ENCODE peak calls at places on chromosomes 13 and 19, in ten cellular contexts. V is foreskin fibroblast, M is tibial nerve, O is cardiac muscle cell, B is progenitor cell of endocrine pancreas, Q is heart right ventricle, Z is Calu3, A is GM12865, E is mesothelial cell of epicardium, K is nephron progenitor cell. G is an unnamed sample.

GRCh38 chr19:3723883-3724282 is 15.7 kb downstream of the TJP3 start:
- DNase-seq in Z (no peak), M (no peak), E (no peak), A (no peak), Q (no peak), V (no peak), O (no peak), B (no peak), K (no peak), G (no peak)

GRCh38 chr19:40255619-40256166 is 29.2 kb upstream of the CCNP start:
- DNase-seq in Z (no peak), V (no peak), M (no peak), A (no peak), B (no peak), Q (no peak), K (no peak), E (no peak), O (no peak), G (no peak)

GRCh38 chr13:99467764-99468163 is 33.5 kb upstream of the TM9SF2 start:
- DNase-seq in O (peak; percentile 62), K (no peak), E (no peak), B (no peak), Q (no peak), A (no peak), Z (peak; percentile 2), V (peak; percentile 84), M (no peak), G (no peak)

GRCh38 chr13:44299142-44299541 is 74.5 kb upstream of the SERP2 start:
- DNase-seq in E (no peak), B (no peak), O (no peak), M (no peak), Z (no peak), A (no peak), V (peak; percentile 47), K (no peak), Q (no peak), G (no peak)

GRCh38 chr19:12828494-12828893 is 5.9 kb downstream of the RTBDN start:
- DNase-seq in M (no peak), B (no peak), K (peak; percentile 69), A (peak; percentile 40), E (no peak), O (peak; percentile 73), Q (no peak), Z (peak; percentile 35), V (peak; percentile 56), G (no peak)

GRCh38 chr19:38375098-38375493 is 725 bp downstream of the PSMD8 start:
- DNase-seq in A (no peak), Z (no peak), E (no peak), B (no peak), V (no peak), M (no peak), O (no peak), K (no peak), Q (no peak), G (no peak)

GRCh38 chr13:44818428-44818827 is 170.8 kb downstream of the NUFIP1 start:
- DNase-seq in V (peak; percentile 39), E (no peak), A (peak; percentile 21), O (peak; percentile 54), M (no peak), Q (no peak), Z (no peak), K (no peak), B (no peak), G (no peak)

GRCh38 chr13:78601886-78602560 is 1.3 kb downstream of the POU4F1 start:
- DNase-seq in A (no peak), K (no peak), O (no peak), E (no peak), V (peak; percentile 11), B (no peak), M (no peak), Z (no peak), Q (no peak), G (no peak)

GRCh38 chr19:1218751-1219567 is 13.4 kb downstream of the STK11 start:
- DNase-seq in Q (no peak), M (no peak), V (no peak), O (no peak), B (no peak), K (no peak), Z (no peak), A (no peak), E (no peak), G (no peak)

GRCh38 chr13:25686831-25687495 is 315.2 kb downstream of the ATP8A2 start:
- DNase-seq in B (no peak), K (no peak), A (no peak), E (no peak), Z (no peak), Q (no peak), V (no peak), M (no peak), O (no peak), G (peak; percentile 46)

GRCh38 chr13:81171065-81171647 is 830.2 kb upstream of the SPRY2 start:
- DNase-seq in O (peak; percentile 32), E (no peak), M (no peak), A (peak; percentile 4), Q (no peak), V (peak; percentile 13), K (no peak), B (no peak), Z (no peak), G (no peak)

GRCh38 chr13:41053384-41053826 is 7.9 kb upstream of the WBP4 start:
- DNase-seq in K (no peak), A (peak; percentile 73), E (no peak), Z (no peak), O (peak; percentile 59), B (no peak), V (peak; percentile 59), Q (no peak), M (no peak), G (no peak)

GRCh38 chr19:11694533-11695439 is 44.0 kb downstream of the ZNF823 start:
- DNase-seq in V (peak; percentile 97), O (peak; percentile 94), M (peak; percentile 91), K (peak; percentile 99), B (peak; percentile 91), Z (peak; percentile 93), Q (peak; percentile 96), A (peak; percentile 85), E (peak; percentile 98), G (peak; percentile 97)

GRCh38 chr19:44313231-44313630 is 8.4 kb upstream of the ZNF235 start:
- DNase-seq in A (no peak), B (no peak), V (no peak), M (no peak), K (no peak), E (no peak), Z (no peak), Q (no peak), O (no peak), G (no peak)

GRCh38 chr19:29806098-29806866 is 5.5 kb upstream of the CCNE1 start:
- DNase-seq in Q (peak; percentile 57), Z (no peak), B (no peak), M (no peak), O (peak; percentile 82), E (no peak), V (peak; percentile 18), K (no peak), A (peak; percentile 25), G (no peak)

GRCh38 chr13:110716235-110716505 is 2.7 kb downstream of the ING1 start:
- DNase-seq in B (no peak), O (peak; percentile 30), K (no peak), E (no peak), Q (peak; percentile 37), Z (no peak), M (peak; percentile 28), V (peak; percentile 52), A (peak; percentile 40), G (no peak)

GRCh38 chr13:91922969-91923592 is 524.7 kb downstream of the GPC5 start:
- DNase-seq in M (no peak), Z (no peak), Q (no peak), V (no peak), K (no peak), E (no peak), A (no peak), B (no peak), O (peak; percentile 16), G (no peak)

GRCh38 chr13:67620665-67621064 is 390.5 kb upstream of the PCDH9 start:
- DNase-seq in B (no peak), E (no peak), Q (no peak), M (no peak), O (no peak), Z (no peak), K (no peak), V (peak; percentile 48), A (no peak), G (no peak)

DNA sequence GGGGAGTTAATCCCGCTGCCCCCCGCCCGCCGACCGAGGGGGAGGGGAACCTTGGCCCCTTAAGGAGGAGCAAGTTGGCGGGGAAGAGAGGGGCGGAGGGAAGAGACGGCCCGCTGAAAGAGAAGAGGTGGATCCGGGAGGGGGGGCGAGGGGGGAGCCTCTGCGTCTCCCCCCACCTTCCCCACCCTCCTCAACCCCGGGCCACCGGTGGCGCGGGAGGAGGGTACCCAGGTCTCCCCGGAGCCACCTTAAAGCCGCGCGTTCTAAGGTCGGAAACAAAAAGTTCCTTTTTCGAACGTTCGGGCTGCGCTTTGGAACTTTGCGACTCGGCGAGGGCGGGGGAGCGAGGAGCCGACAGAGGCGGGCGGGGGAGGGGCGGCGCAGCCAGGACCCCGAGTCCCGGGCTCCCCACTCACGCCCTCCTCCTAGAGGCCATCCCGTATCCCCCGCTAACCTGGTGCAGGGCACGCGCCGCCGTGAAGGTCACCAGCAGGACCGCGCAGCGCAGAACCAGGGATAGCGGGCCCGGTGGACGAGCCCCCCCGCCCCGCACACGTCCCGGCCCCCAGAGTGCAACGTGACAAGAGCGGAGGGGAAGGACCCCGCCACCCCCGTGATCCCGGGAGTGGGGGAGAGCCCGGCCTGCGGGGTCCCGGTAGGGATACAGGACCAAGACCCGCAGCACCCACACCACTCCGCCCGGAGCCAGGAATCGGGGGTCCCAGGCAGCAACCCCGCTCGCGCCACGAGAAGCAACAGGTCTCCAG is 662 bp downstream of the ERF start:
- DNase-seq in Q (peak; percentile 72), M (peak; percentile 58), V (peak; percentile 76), Z (peak; percentile 76), O (peak; percentile 66), B (peak; percentile 62), E (peak; percentile 74), K (peak; percentile 80), A (peak; percentile 81), G (no peak)
- TF ChIP-seq CTCF in Q (peak; percentile 30), M (no peak), V (no peak), Z (no peak), O (no peak), B (peak; percentile 31), E (no peak), K (no peak), A (no peak), G (no peak)

GRCh38 chr19:7382694-7383093 is 34.0 kb downstream of the ARHGEF18 start:
- DNase-seq in B (no peak), A (no peak), K (no peak), E (no peak), M (no peak), Z (no peak), Q (no peak), V (no peak), O (no peak), G (no peak)
- TF ChIP-seq CTCF in B (peak; percentile 13), A (no peak), K (no peak), E (no peak), M (no peak), Z (no peak), Q (no peak), V (no peak), O (no peak), G (no peak)

GRCh38 chr19:8456064-8456463 is 11.3 kb downstream of the HNRNPM start:
- DNase-seq in Q (no peak), E (no peak), K (peak; percentile 24), B (no peak), M (no peak), A (no peak), O (no peak), V (peak; percentile 42), Z (no peak), G (no peak)
- TF ChIP-seq CTCF in Q (peak; percentile 38), E (no peak), K (no peak), B (peak; percentile 30), M (no peak), A (no peak), O (peak; percentile 23), V (peak; percentile 9), Z (no peak), G (peak; percentile 24)

GRCh38 chr19:15419413-15420025 is 731 bp upstream of the AKAP8L start:
- DNase-seq in B (no peak), A (no peak), E (no peak), K (no peak), Z (no peak), M (no peak), V (peak; percentile 70), O (peak; percentile 14), Q (no peak), G (no peak)
- TF ChIP-seq CTCF in B (no peak), A (no peak), E (peak; percentile 37), K (no peak), Z (no peak), M (no peak), V (no peak), O (no peak), Q (no peak), G (peak; percentile 2)

G was measured in osteocyte.